ENCODE peak calls at places on chromosome 7, in seven cellular contexts. J, L, U, K, A, T and Z are unnamed samples.

GRCh38 chr7:23685770-23686169 is 5.8 kb downstream of the FAM221A start:
- DNase-seq in L (no peak), J (no peak), T (no peak), U (no peak), K (no peak), A (no peak), Z (no peak)

GRCh38 chr7:64892116-64892515 is 11.0 kb upstream of the ZNF273 start:
- DNase-seq in T (no peak), K (no peak), L (no peak), A (no peak), U (no peak), J (no peak), Z (no peak)

GRCh38 chr7:2523941-2524807 is 4.6 kb downstream of the LFNG start:
- DNase-seq in A (peak; percentile 97), J (peak; percentile 94), L (no peak), K (no peak), U (no peak), T (no peak), Z (no peak)

GRCh38 chr7:75042299-75042698 is 31.3 kb downstream of the RCC1L start:
- DNase-seq in K (no peak), T (no peak), J (no peak), L (no peak), U (no peak), A (no peak), Z (no peak)

GRCh38 chr7:1290262-1291039 is 57.8 kb downstream of the UNCX start:
- DNase-seq in L (peak; percentile 14), K (peak; percentile 59), A (peak; percentile 29), J (no peak), T (no peak), U (no peak), Z (peak; percentile 48)

GRCh38 chr7:29564455-29565185 is 985 bp downstream of the PRR15 start:
- DNase-seq in A (peak; percentile 81), J (peak; percentile 85), L (no peak), K (peak; percentile 70), U (no peak), T (no peak), Z (no peak)

GRCh38 chr7:74344786-74345185 is 55.6 kb downstream of the CLIP2 start:
- DNase-seq in L (no peak), U (no peak), J (no peak), K (no peak), A (no peak), T (no peak), Z (no peak)

GRCh38 chr7:41930538-41931262 is 227.8 kb upstream of the INHBA start:
- DNase-seq in A (no peak), U (no peak), L (no peak), J (no peak), K (no peak), T (no peak), Z (no peak)

GRCh38 chr7:139060838-139061237 is 25.0 kb upstream of the ZC3HAV1L start:
- DNase-seq in J (no peak), K (no peak), L (no peak), T (no peak), U (no peak), A (no peak), Z (no peak)

GRCh38 chr7:44325811-44326241 is 432 bp upstream of the CAMK2B start:
- DNase-seq in J (peak; percentile 38), U (no peak), K (no peak), L (no peak), A (no peak), T (no peak), Z (no peak)

GRCh38 chr7:16926283-16926682 is 44.5 kb upstream of the AGR3 start:
- DNase-seq in U (no peak), K (no peak), L (no peak), A (no peak), T (no peak), J (no peak), Z (no peak)

GRCh38 chr7:101017099-101017777 is 2.6 kb upstream of the MUC17 start:
- DNase-seq in J (peak; percentile 75), T (no peak), L (peak; percentile 59), A (peak; percentile 68), U (peak; percentile 41), K (peak; percentile 65), Z (no peak)

GRCh38 chr7:157964521-157964920 is 623.1 kb downstream of the PTPRN2 start:
- DNase-seq in U (no peak), A (no peak), J (no peak), T (no peak), K (no peak), L (no peak), Z (no peak)

GRCh38 chr7:97506728-97507127 is 225.2 kb upstream of the TAC1 start:
- DNase-seq in U (no peak), A (no peak), T (no peak), J (no peak), K (no peak), L (no peak), Z (no peak)

GRCh38 chr7:149690688-149691446 is 82.5 kb downstream of the ZNF467 start:
- DNase-seq in U (no peak), A (no peak), J (no peak), L (no peak), K (peak; percentile 80), T (no peak), Z (no peak)

GRCh38 chr7:137985253-137985896 is 16.5 kb downstream of the CREB3L2 start:
- DNase-seq in L (no peak), J (no peak), A (no peak), U (no peak), K (no peak), T (no peak), Z (no peak)

GRCh38 chr7:107386543-107386900 is 83.3 kb upstream of the GPR22 start:
- DNase-seq in T (no peak), K (no peak), A (no peak), L (no peak), U (no peak), J (no peak), Z (no peak)

GRCh38 chr7:50509459-50509858 is 55.7 kb downstream of the DDC start:
- DNase-seq in T (no peak), A (no peak), J (no peak), L (no peak), K (no peak), U (no peak), Z (no peak)

GRCh38 chr7:44114586-44115310 is 8.6 kb downstream of the POLD2 start:
- DNase-seq in L (no peak), K (no peak), T (no peak), U (no peak), A (no peak), J (no peak), Z (no peak)

GRCh38 chr7:36726311-36726710 is 2.0 kb upstream of the AOAH start:
- DNase-seq in T (no peak), A (no peak), U (no peak), L (no peak), K (no peak), J (no peak), Z (peak; percentile 39)

GRCh38 chr7:17654940-17655339 is 285.4 kb downstream of the SNX13 start:
- DNase-seq in T (no peak), L (no peak), U (no peak), J (no peak), A (no peak), K (no peak), Z (no peak)

GRCh38 chr7:150325110-150325611 is 1.8 kb upstream of the ACTR3C start:
- DNase-seq in T (no peak), L (no peak), K (no peak), A (no peak), U (no peak), J (peak; percentile 78), Z (no peak)

GRCh38 chr7:43721193-43721806 is 8.0 kb downstream of the COA1 start:
- DNase-seq in K (no peak), J (no peak), A (no peak), L (no peak), U (no peak), T (peak; percentile 26), Z (no peak)

GRCh38 chr7:23654508-23654907 is 25.5 kb upstream of the FAM221A start:
- DNase-seq in K (peak; percentile 14), T (no peak), A (peak; percentile 58), L (no peak), J (no peak), U (no peak), Z (no peak)

GRCh38 chr7:73470208-73470607 is 36.6 kb downstream of the FZD9 start:
- DNase-seq in L (no peak), K (no peak), J (no peak), U (no peak), T (no peak), A (no peak), Z (no peak)

GRCh38 chr7:130274983-130275649 is 8.5 kb downstream of the CPA2 start:
- DNase-seq in L (no peak), A (no peak), J (no peak), T (no peak), K (peak; percentile 23), U (no peak), Z (no peak)

GRCh38 chr7:42878303-42878702 is 33.6 kb downstream of the C7orf25 start:
- DNase-seq in K (no peak), A (no peak), U (no peak), T (no peak), J (no peak), L (no peak), Z (no peak)

GRCh38 chr7:137978464-137979237 is 23.2 kb downstream of the CREB3L2 start:
- DNase-seq in T (no peak), K (no peak), J (no peak), L (no peak), A (no peak), U (peak; percentile 74), Z (no peak)

GRCh38 chr7:23893942-23894890 is 184.2 kb downstream of the STK31 start:
- DNase-seq in K (peak; percentile 8), L (no peak), J (no peak), U (no peak), A (no peak), T (no peak), Z (no peak)